ENCODE peak calls at places on chromosome 7, in six cellular contexts. N is suprapubic skin, F is mucosa of descending colon, K is lower lobe of right lung, B is cardiac muscle cell, G is upper lobe of right lung. S is an unnamed sample.

GRCh38 chr7:139730746-139731612 is 46.8 kb downstream of the HIPK2 start:
- DNase-seq in B (peak), N (no peak), K (peak), F (no peak), G (no peak), S (no peak)

GRCh38 chr7:44136731-44137130 is 4.4 kb downstream of the MYL7 start:
- DNase-seq in F (no peak), K (no peak), G (no peak), N (no peak), B (no peak), S (no peak)

GRCh38 chr7:20012100-20012499 is 205.1 kb downstream of the MACC1 start:
- DNase-seq in K (no peak), N (no peak), G (no peak), F (no peak), B (no peak), S (no peak)

GRCh38 chr7:149209518-149210269 is 14.3 kb downstream of the ZNF282 start:
- DNase-seq in G (no peak), K (peak), N (no peak), F (no peak), B (peak), S (peak)

GRCh38 chr7:75920431-75921161 is 5.6 kb downstream of the POR start:
- DNase-seq in N (no peak), B (peak), G (no peak), F (no peak), K (no peak), S (no peak)

GRCh38 chr7:2248984-2249694 is 7.1 kb downstream of the NUDT1 start:
- DNase-seq in G (peak), F (no peak), K (peak), B (peak), N (no peak), S (no peak)

GRCh38 chr7:115047968-115048720 is 126.2 kb downstream of the MDFIC start:
- DNase-seq in K (no peak), N (no peak), F (no peak), B (peak), G (no peak), S (no peak)

GRCh38 chr7:69677054-69677847 is 79.0 kb downstream of the AUTS2 start:
- DNase-seq in G (no peak), F (no peak), K (no peak), N (no peak), B (no peak), S (no peak)

GRCh38 chr7:24896031-24896433 is 83.9 kb downstream of the OSBPL3 start:
- DNase-seq in F (no peak), G (no peak), B (no peak), N (no peak), K (no peak), S (no peak)

GRCh38 chr7:4818000-4818794 is 42.8 kb downstream of the AP5Z1 start:
- DNase-seq in G (peak), F (peak), N (no peak), K (peak), B (peak), S (no peak)

GRCh38 chr7:1114505-1114904 is 26.6 kb downstream of the GPER1 start:
- DNase-seq in F (peak), G (peak), K (peak), N (no peak), B (no peak), S (no peak)

GRCh38 chr7:116234517-116235200 is 24.3 kb downstream of the TES start:
- DNase-seq in K (no peak), G (no peak), B (no peak), F (no peak), N (no peak), S (no peak)

GRCh38 chr7:74575083-74575803 is 82.3 kb upstream of the GTF2I start:
- DNase-seq in F (no peak), B (peak), G (peak), K (no peak), N (no peak), S (no peak)

GRCh38 chr7:151863386-151864079 is 13.4 kb downstream of the PRKAG2 start:
- DNase-seq in K (no peak), G (peak), F (no peak), N (no peak), B (no peak), S (peak)

GRCh38 chr7:43784030-43785001 is 25.8 kb downstream of the BLVRA start:
- DNase-seq in K (peak), N (no peak), B (peak), G (peak), F (no peak), S (no peak)

GRCh38 chr7:101606176-101606923 is 22.7 kb downstream of the MYL10 start:
- DNase-seq in K (no peak), G (no peak), F (no peak), B (no peak), N (no peak), S (no peak)

GRCh38 chr7:101612885-101613490 is 16.1 kb downstream of the MYL10 start:
- DNase-seq in K (no peak), G (no peak), N (no peak), B (no peak), F (no peak), S (no peak)

GRCh38 chr7:101604331-101604933 is 24.7 kb downstream of the MYL10 start:
- DNase-seq in G (no peak), F (no peak), N (no peak), B (no peak), K (no peak), S (no peak)

GRCh38 chr7:101605611-101606010 is 23.5 kb downstream of the MYL10 start:
- DNase-seq in N (no peak), K (no peak), B (no peak), G (no peak), F (no peak), S (no peak)

GRCh38 chr7:101608772-101609713 is 20.1 kb downstream of the MYL10 start:
- DNase-seq in N (no peak), K (peak), G (peak), B (no peak), F (peak), S (no peak)
- TF ChIP-seq CTCF in N (no peak), K (no peak), G (no peak), B (no peak), F (no peak), S (no peak)

GRCh38 chr7:130894146-130895005 is 160.4 kb upstream of the KLF14 start:
- DNase-seq in G (peak), F (peak), N (no peak), B (peak), K (peak), S (peak)
- H3K4me3 ChIP-seq in G (no peak), F (no peak), N (no peak), B (no peak), K (no peak), S (no peak)

GRCh38 chr7:37491919-37492694 is 43.4 kb upstream of the ELMO1 start:
- DNase-seq in N (no peak), G (no peak), F (no peak), K (no peak), B (no peak), S (no peak)
- TF ChIP-seq CTCF in N (no peak), G (no peak), F (no peak), K (no peak), B (no peak), S (peak)

DNA sequence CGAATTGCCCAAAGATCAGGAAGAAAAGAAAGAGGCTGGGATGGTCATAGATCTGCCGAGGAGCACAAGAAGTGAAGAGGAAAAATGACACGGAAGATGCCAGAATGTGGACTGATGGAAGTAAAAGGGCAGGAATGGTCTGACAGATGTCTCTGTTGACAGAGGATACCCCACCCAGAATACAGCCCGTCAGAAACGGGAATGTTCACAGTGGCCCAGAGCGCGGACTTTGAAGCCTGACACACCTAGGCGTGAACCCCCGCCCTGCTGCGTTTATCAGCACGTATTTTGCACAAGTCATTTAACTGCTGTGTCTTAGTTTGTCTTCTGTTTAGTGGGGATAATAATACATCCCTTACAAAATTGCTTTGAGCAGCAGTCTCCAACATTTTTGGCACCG is 27.1 kb downstream of the AKR1B1 start:
- DNase-seq in B (no peak), G (no peak), N (no peak), K (no peak), F (peak), S (no peak)
- H3K4me3 ChIP-seq in B (no peak), G (peak), N (peak), K (peak), F (no peak), S (peak)